ENCODE peak calls at places on chromosomes 7 and 10, in ten cellular contexts. C is foreskin fibroblast; U is AG04449; T is posterior vena cava; M is activated T-cell treated with anti-CD3 and anti-CD28 coated beads, Interleukin-2, amount 50 U/mL, for 72 hours; Y is NCI-H1092; I is bronchial epithelial cell; V is heart left ventricle; O is stimulated activated CD8-positive, alpha-beta memory T cell treated with anti-CD3 and anti-CD28 coated beads, Interleukin-15, amount 100 ng/mL, for 24 hours; B is amniotic stem cell. G is an unnamed sample.

GRCh38 chr10:110717830-110718595 is 73.9 kb downstream of the RBM20 start:
- DNase-seq in V (peak; percentile 62), Y (no peak), B (no peak), O (no peak), U (no peak), M (no peak), C (no peak), T (peak; percentile 84), I (no peak), G (no peak)

GRCh38 chr10:55183993-55184392 is 383.0 kb upstream of the PCDH15 start:
- DNase-seq in Y (no peak), V (no peak), T (no peak), I (no peak), U (no peak), B (no peak), O (no peak), C (no peak), M (no peak), G (no peak)

GRCh38 chr10:132939957-132940790 is 2.2 kb downstream of the CFAP46 start:
- DNase-seq in T (peak; percentile 85), B (peak; percentile 23), O (no peak), M (peak; percentile 65), Y (no peak), C (peak; percentile 55), I (peak; percentile 18), V (no peak), U (no peak), G (no peak)

GRCh38 chr10:123995461-123996131 is 97.8 kb downstream of the CHST15 start:
- DNase-seq in V (peak; percentile 50), U (peak; percentile 62), C (peak; percentile 86), T (peak; percentile 85), I (peak; percentile 71), B (peak; percentile 50), O (no peak), M (peak; percentile 44), Y (peak; percentile 18), G (peak; percentile 11)

GRCh38 chr10:43844236-43844635 is 195.6 kb upstream of the ZNF32 start:
- DNase-seq in M (no peak), V (no peak), T (no peak), Y (no peak), I (no peak), U (no peak), C (no peak), O (no peak), B (no peak), G (no peak)

GRCh38 chr10:120508393-120508792 is 51.4 kb downstream of the PLPP4 start:
- DNase-seq in U (peak; percentile 59), B (no peak), M (peak; percentile 34), C (no peak), Y (no peak), I (peak; percentile 97), V (no peak), T (no peak), O (no peak), G (no peak)

GRCh38 chr10:68955414-68955785 is 570 bp upstream of the DDX21 start:
- DNase-seq in T (no peak), C (no peak), M (peak; percentile 46), Y (peak; percentile 2), I (no peak), O (no peak), U (no peak), B (no peak), V (no peak), G (no peak)

GRCh38 chr10:124356706-124357582 is 61.8 kb downstream of the OAT start:
- DNase-seq in C (no peak), Y (no peak), U (no peak), I (peak; percentile 52), B (no peak), M (no peak), T (peak; percentile 51), O (no peak), V (no peak), G (no peak)

GRCh38 chr7:45884136-45884535 is 4.2 kb upstream of the IGFBP1 start:
- DNase-seq in O (no peak), T (no peak), B (no peak), Y (no peak), M (no peak), I (no peak), C (no peak), U (no peak), V (no peak), G (no peak)

GRCh38 chr7:76262683-76263402 is 39.6 kb upstream of the HSPB1 start:
- DNase-seq in V (peak; percentile 54), T (no peak), B (no peak), M (peak; percentile 44), U (no peak), I (peak; percentile 48), O (no peak), Y (peak; percentile 25), C (peak; percentile 41), G (peak; percentile 28)

GRCh38 chr10:118920206-118920605 is 109.3 kb upstream of the NANOS1 start:
- DNase-seq in B (no peak), M (no peak), O (no peak), C (no peak), I (no peak), V (no peak), U (no peak), Y (no peak), T (no peak), G (no peak)

GRCh38 chr10:118698421-118698820 is 56.3 kb downstream of the CACUL1 start:
- DNase-seq in Y (no peak), C (peak; percentile 18), M (peak; percentile 88), B (no peak), O (peak; percentile 16), U (no peak), I (peak; percentile 67), V (no peak), T (no peak), G (no peak)

GRCh38 chr10:1369665-1370064 is 313.5 kb downstream of the WDR37 start:
- DNase-seq in V (no peak), M (no peak), U (no peak), C (no peak), O (no peak), I (no peak), B (no peak), T (no peak), Y (no peak), G (no peak)

GRCh38 chr7:105806592-105807266 is 69.7 kb downstream of the ATXN7L1 start:
- DNase-seq in M (peak; percentile 79), C (peak; percentile 82), T (no peak), I (peak; percentile 78), U (no peak), V (no peak), O (no peak), Y (no peak), B (peak; percentile 46), G (no peak)

GRCh38 chr7:1361756-1362125 is 97.5 kb downstream of the MICALL2 start:
- DNase-seq in C (no peak), Y (no peak), T (peak; percentile 71), O (no peak), M (no peak), V (peak; percentile 10), U (no peak), I (no peak), B (no peak), G (no peak)

GRCh38 chr7:74051629-74052410 is 23.8 kb downstream of the ELN start:
- DNase-seq in O (no peak), U (no peak), M (no peak), Y (no peak), T (peak; percentile 80), C (no peak), I (peak; percentile 26), V (no peak), B (no peak), G (no peak)

GRCh38 chr10:71131508-71132088 is 80.8 kb upstream of the UNC5B start:
- DNase-seq in C (no peak), I (no peak), O (no peak), Y (no peak), M (no peak), V (no peak), T (no peak), B (no peak), U (no peak), G (no peak)

GRCh38 chr7:20329389-20330175 is 1.1 kb upstream of the ITGB8 start:
- DNase-seq in C (peak; percentile 45), Y (peak; percentile 58), V (peak; percentile 59), O (no peak), T (peak; percentile 83), U (no peak), B (no peak), I (peak; percentile 80), M (peak; percentile 8), G (peak; percentile 61)

GRCh38 chr7:22561356-22561755 is 61.4 kb upstream of the STEAP1B start:
- DNase-seq in Y (no peak), T (peak; percentile 95), M (no peak), V (peak; percentile 92), B (peak; percentile 98), U (peak; percentile 98), C (peak; percentile 99), O (no peak), I (peak; percentile 92), G (no peak)

GRCh38 chr7:128405345-128406146 is 4.2 kb downstream of the IMPDH1 start:
- DNase-seq in T (peak; percentile 86), O (peak; percentile 30), C (peak; percentile 38), V (peak; percentile 67), Y (peak; percentile 55), U (no peak), M (peak; percentile 68), I (no peak), B (no peak), G (no peak)